ENCODE peak calls at places on chromosomes 1 and 21, in four cellular contexts. Y is upper lobe of right lung, Q is pancreas, N is hepatocyte. I is an unnamed sample. For H3K27me3, the result is how much of the 10 kb centered on the place peaks cover.

GRCh38 chr1:206834711-206835110 is 30.7 kb upstream of the IL20 start:
- DNase-seq in Y (no peak), Q (no peak), N (no peak), I (no peak)

GRCh38 chr1:20446796-20447195 is 39.2 kb downstream of the CAMK2N1 start:
- DNase-seq in Y (peak), Q (no peak), N (no peak), I (no peak)

GRCh38 chr1:45221716-45222115 is 15.3 kb upstream of the ZSWIM5 start:
- DNase-seq in Y (no peak), Q (no peak), N (no peak), I (no peak)

GRCh38 chr1:14761754-14762153 is 163.3 kb downstream of the KAZN start:
- DNase-seq in Y (no peak), Q (no peak), N (no peak), I (no peak)

GRCh38 chr1:231420959-231421615 is 1.0 kb downstream of the EGLN1 start:
- DNase-seq in Y (peak), Q (peak), N (peak), I (peak)

GRCh38 chr1:101013776-101014175 is 11.8 kb downstream of the DPH5 start:
- DNase-seq in Y (no peak), Q (no peak), N (no peak), I (no peak)

GRCh38 chr1:13535227-13535626 is 21.4 kb upstream of the LRRC38 start:
- DNase-seq in Y (peak), Q (no peak), N (no peak), I (no peak)

GRCh38 chr1:114342376-114342775 is 168.6 kb downstream of the TRIM33 start:
- DNase-seq in Y (no peak), Q (no peak), N (no peak), I (no peak)

GRCh38 chr21:33858672-33859372 is 56.8 kb downstream of the ATP5PO start:
- DNase-seq in Y (peak), Q (no peak), N (no peak), I (no peak)

GRCh38 chr21:33011462-33011861 is 14.3 kb upstream of the OLIG2 start:
- DNase-seq in Y (no peak), Q (no peak), N (peak), I (no peak)

GRCh38 chr1:185170291-185170848 is 13.4 kb downstream of the SWT1 start:
- DNase-seq in Y (no peak), Q (no peak), N (peak), I (no peak)

GRCh38 chr1:20721117-20722061 is 3.6 kb upstream of the KIF17 start:
- DNase-seq in Y (peak), Q (no peak), N (no peak), I (no peak)

GRCh38 chr1:113253979-113254378 is 136.3 kb upstream of the MAGI3 start:
- DNase-seq in Y (no peak), Q (no peak), N (no peak), I (no peak)

GRCh38 chr1:47785561-47786271 is 211.5 kb downstream of the TRABD2B start:
- DNase-seq in Y (no peak), Q (no peak), N (peak), I (no peak)

GRCh38 chr1:162976628-162977027 is 92.5 kb upstream of the RGS4 start:
- DNase-seq in Y (no peak), Q (no peak), N (no peak), I (no peak)

GRCh38 chr1:62720946-62721554 is 32.9 kb upstream of the DOCK7 start:
- DNase-seq in Y (no peak), Q (no peak), N (peak), I (no peak)

GRCh38 chr1:98298319-98298718 is 363.2 kb upstream of the SNX7 start:
- DNase-seq in Y (no peak), Q (no peak), N (no peak), I (no peak)

GRCh38 chr1:109959974-109960744 is 24.4 kb upstream of the AHCYL1 start:
- DNase-seq in Y (no peak), Q (no peak), N (peak), I (no peak)

GRCh38 chr1:25826571-25826970 is 6.8 kb downstream of the MTFR1L start:
- DNase-seq in Y (no peak), Q (no peak), N (no peak), I (no peak)

GRCh38 chr1:32639489-32640075 is 10.8 kb downstream of the ZBTB8OS start:
- DNase-seq in Y (no peak), Q (no peak), N (no peak), I (no peak)

GRCh38 chr1:207703712-207704111 is 48.1 kb upstream of the CD46 start:
- DNase-seq in Y (no peak), Q (no peak), N (no peak), I (no peak)

GRCh38 chr21:34774750-34775149 is 106.0 kb downstream of the CLIC6 start:
- DNase-seq in Y (no peak), Q (no peak), N (no peak), I (no peak)

GRCh38 chr21:41256771-41257702 is 59.6 kb upstream of the FAM3B start:
- DNase-seq in Y (no peak), Q (no peak), N (no peak), I (no peak)

GRCh38 chr21:37118187-37118826 is 45.3 kb downstream of the TTC3 start:
- DNase-seq in Y (no peak), Q (no peak), N (no peak), I (no peak)

GRCh38 chr1:200028586-200029034 is 1.1 kb downstream of the NR5A2 start:
- DNase-seq in Y (no peak), Q (no peak), N (peak), I (no peak)

DNA sequence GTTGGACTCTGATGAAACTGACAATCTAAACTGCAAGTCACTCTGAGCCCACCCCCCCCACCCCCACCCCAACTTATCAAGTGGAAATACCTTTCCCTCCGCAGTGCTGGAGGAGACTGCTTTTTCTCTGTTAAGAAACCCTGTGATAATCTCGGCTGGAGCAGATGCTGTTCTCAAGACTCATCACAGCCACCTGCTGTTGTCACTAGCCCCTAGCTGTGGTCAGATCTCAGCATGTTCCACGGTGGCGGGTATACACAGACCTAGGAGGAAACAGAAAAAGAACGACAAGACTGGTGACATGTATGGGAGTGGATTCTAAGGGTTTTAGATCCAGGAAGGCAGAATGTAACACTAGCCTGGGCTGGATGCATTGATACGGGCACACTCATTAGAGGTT is 2.3 kb downstream of the ACTL8 start:
- DNase-seq in Y (no peak), Q (no peak), N (no peak), I (no peak)
- TF ChIP-seq CTCF in Y (no peak), Q (no peak), N (no peak), I (no peak)

GRCh38 chr1:244919320-244920282 is 55.3 kb upstream of the HNRNPU start:
- DNase-seq in Y (no peak), Q (no peak), N (no peak), I (no peak)
- H3K27ac ChIP-seq in Y (no peak), Q (no peak), N (no peak), I (no peak)

DNA sequence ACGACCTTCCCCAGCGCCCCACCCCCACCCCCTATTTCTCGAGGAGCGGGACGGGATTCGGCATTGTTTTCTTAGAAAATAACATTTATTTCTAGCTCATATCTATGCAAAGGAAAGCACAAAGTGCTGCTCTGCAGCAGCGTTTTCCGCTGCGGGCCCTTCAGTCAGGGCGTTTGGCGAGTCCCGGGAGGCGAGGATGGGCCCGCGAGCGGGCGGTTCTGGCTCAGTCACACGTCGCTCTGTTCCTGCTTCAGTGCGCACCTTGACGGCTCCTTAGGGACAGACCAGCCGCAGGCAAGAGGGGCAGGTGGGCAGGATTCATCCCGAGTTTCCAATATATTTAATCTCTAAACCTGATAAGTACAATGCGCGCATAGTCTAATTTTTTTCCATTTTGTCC is 5.8 kb downstream of the DMRTA2 start:
- DNase-seq in Y (no peak), Q (no peak), N (no peak), I (no peak)
- H3K27me3 ChIP-seq in Y (half or more), Q (half or more), N (half or more), I (half or more)

DNA sequence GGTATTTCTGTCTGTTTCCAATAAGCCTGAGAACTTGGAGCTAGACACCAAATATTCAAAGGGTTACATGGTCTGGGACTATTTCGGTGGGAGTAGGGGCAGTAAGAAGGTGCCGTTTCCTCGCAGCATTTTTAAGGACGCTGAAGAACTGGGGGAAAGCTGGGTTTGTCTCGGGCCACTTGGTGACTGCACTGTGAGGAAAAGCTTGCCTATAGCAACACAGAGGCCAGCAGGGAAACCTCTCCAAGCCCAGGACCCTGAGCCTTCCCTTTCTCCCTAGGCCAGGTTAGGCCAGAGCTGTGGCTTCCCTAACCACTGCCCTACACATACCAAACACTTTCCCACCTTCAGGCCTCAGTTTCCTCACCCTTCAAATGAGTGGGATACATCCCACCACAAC is 3.3 kb downstream of the GLIS1 start:
- DNase-seq in Y (no peak), Q (no peak), N (no peak), I (no peak)
- TF ChIP-seq CTCF in Y (no peak), Q (no peak), N (no peak), I (no peak)

GRCh38 chr1:64241069-64241468 is 37.6 kb downstream of the UBE2U start:
- DNase-seq in Y (no peak), Q (no peak), N (no peak), I (no peak)

GRCh38 chr1:64245495-64245894 is 42.1 kb downstream of the UBE2U start:
- DNase-seq in Y (no peak), Q (peak), N (peak), I (no peak)

GRCh38 chr1:64242895-64243756 is 39.7 kb downstream of the UBE2U start:
- DNase-seq in Y (no peak), Q (no peak), N (peak), I (no peak)

GRCh38 chr1:64246294-64246917 is 43.0 kb downstream of the UBE2U start:
- DNase-seq in Y (no peak), Q (no peak), N (peak), I (no peak)

DNA sequence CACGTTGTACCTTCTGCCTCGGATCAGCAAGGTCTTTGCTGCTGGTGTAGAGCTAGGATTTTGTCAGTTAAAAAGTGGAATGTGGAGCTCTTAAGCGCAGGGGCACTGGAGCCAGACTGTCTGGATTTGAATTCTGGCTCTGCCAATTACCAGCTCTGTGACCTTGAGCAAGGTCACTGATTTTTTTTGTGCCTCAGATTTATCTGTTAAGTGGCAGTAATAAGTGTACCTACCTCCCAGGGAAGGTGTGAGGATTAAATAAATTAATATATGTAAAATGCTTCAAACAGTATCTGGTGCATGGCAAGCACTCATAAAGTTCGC is 40.3 kb downstream of the UBE2U start:
- DNase-seq in Y (no peak), Q (no peak), N (no peak), I (no peak)
- H3K27ac ChIP-seq in Y (no peak), Q (no peak), N (no peak), I (no peak)

DNA sequence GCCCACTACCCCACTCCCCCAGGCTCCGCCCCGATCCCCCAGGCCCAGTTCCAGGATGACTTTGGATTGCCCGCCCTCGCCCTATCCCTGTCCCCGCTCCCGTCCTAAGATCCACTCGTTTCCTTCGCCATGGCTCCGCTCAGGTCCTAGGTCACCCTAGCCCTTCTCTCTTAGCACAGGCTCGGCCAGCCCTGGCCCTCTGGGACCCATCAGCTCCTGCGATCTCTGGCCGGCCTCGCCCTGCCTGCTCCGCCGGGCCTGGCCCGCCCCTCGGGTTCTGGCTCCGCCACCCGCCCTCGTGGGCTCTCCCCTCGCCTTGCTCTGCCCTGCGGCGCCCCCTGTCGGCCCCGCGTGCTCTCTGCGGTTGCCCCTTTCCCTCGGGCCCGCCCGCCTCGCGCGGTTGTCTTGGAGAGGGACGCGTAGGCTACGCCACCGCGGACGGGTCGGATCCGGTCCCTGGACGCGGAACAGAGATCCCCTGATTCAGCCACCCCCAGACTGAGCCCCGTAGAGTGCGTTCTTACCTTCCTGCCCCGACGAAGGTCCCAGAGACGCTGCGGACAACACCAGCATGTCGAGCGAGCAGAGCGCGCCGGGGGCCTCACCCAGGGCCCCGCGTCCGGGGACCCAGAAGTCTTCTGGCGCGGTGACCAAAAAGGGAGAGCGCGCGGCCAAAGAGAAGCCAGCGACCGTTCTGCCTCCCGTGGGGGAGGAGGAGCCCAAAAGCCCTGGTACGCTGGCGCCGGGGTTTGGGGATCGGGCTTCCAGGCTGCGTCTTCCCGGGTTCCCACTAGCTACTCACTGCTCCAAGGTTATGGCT is at the start of gene LRRC71:
- DNase-seq in Y (peak), Q (peak), N (peak), I (peak)
- H3K27me3 ChIP-seq in Y (half or more), Q (under half), N (half or more), I (half or more)

DNA sequence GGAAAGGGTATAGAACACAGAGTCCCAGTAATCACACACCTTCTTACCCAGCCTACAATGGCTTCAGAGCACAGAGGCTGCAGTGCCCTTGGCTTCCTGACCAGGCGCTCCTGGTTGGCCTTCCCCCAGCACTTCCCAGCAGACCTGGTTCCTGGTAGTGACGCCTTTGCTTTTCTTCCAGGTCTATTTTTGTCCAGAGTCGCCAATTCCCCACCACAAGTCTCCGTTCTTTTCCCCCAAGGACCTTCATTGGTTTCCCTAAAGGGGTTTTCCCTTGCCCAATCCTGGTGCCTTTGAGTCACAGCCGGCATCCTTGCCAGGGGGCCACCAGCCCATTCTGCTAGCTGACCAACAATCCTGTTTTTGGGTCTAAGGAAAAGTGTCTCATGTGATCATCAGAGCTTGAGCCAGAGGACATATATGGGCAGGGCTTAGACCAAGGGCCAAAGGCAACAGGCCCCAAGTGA is 84.8 kb downstream of the KCNJ15 start:
- DNase-seq in Y (peak), Q (peak), N (no peak), I (no peak)
- TF ChIP-seq CTCF in Y (no peak), Q (no peak), N (no peak), I (no peak)

DNA sequence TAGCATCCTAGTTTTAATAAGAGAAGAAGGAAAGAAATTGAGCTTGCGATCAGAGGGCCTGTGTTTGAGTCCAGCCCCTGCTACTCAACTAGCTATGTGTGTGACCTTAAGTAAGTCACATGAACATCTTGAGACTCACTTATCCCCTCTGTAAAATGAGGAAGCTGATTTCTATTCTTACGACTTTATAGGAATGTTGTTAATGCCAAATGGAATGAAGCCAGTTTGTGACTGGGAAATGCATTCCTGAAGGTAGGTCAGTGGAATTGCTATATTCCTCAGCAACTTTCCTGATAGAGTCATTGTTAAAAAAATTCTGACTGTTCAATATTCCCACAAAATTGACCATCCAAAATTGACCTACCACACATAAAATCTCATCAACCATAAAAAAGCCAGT is 14.9 kb downstream of the FASLG start:
- DNase-seq in Y (no peak), Q (no peak), N (no peak), I (no peak)
- H3K27ac ChIP-seq in Y (no peak), Q (no peak), N (no peak), I (no peak)

GRCh38 chr1:205451759-205452164 is 4.1 kb downstream of the BLACAT1 start:
- DNase-seq in Y (no peak), Q (no peak), N (no peak), I (no peak)

GRCh38 chr1:205452364-205452763 is 3.5 kb downstream of the BLACAT1 start:
- DNase-seq in Y (no peak), Q (no peak), N (no peak), I (no peak)

GRCh38 chr1:205449750-205450443 is 5.9 kb downstream of the BLACAT1 start:
- DNase-seq in Y (peak), Q (peak), N (peak), I (no peak)

GRCh38 chr1:205450448-205450847 is 5.4 kb downstream of the BLACAT1 start:
- DNase-seq in Y (no peak), Q (no peak), N (no peak), I (no peak)

GRCh38 chr1:205451202-205451601 is 4.6 kb downstream of the BLACAT1 start:
- DNase-seq in Y (no peak), Q (no peak), N (no peak), I (no peak)
- H3K27me3 ChIP-seq in Y (half or more), Q (under half), N (under half), I (half or more)

GRCh38 chr1:87334351-87335174 is 5.9 kb downstream of the LMO4 start:
- DNase-seq in Y (peak), Q (no peak), N (peak), I (no peak)
- TF ChIP-seq CTCF in Y (no peak), Q (no peak), N (no peak), I (no peak)